ENCODE peak calls at places on chromosomes 16 and 17, in four cellular contexts. One of them, this sample, is unnamed.

GRCh38 chr17:65523853-65524664 is 37.4 kb downstream of the AXIN2 start:
- ATAC-seq in stimulated activated naive CD8-positive, alpha-beta T cell treated with anti-CD3 and anti-CD28 coated beads, Interleukin-15, amount 100 ng/mL, for 72 hours: no peak
- ATAC-seq in activated T-cell treated with anti-CD3 and anti-CD28 coated beads, Interleukin-2, amount 50 U/mL, for 4 hours: no peak
- ATAC-seq in aorta: no peak
- ATAC-seq in this sample: peak; percentile 5

GRCh38 chr16:68363847-68364600 is 53.2 kb downstream of the PRMT7 start:
- ATAC-seq in stimulated activated naive CD8-positive, alpha-beta T cell treated with anti-CD3 and anti-CD28 coated beads, Interleukin-15, amount 100 ng/mL, for 72 hours: no peak
- ATAC-seq in activated T-cell treated with anti-CD3 and anti-CD28 coated beads, Interleukin-2, amount 50 U/mL, for 4 hours: no peak
- ATAC-seq in aorta: no peak
- ATAC-seq in this sample: no peak

GRCh38 chr17:79109584-79109983 is 35.0 kb downstream of the ENGASE start:
- ATAC-seq in stimulated activated naive CD8-positive, alpha-beta T cell treated with anti-CD3 and anti-CD28 coated beads, Interleukin-15, amount 100 ng/mL, for 72 hours: no peak
- ATAC-seq in activated T-cell treated with anti-CD3 and anti-CD28 coated beads, Interleukin-2, amount 50 U/mL, for 4 hours: no peak
- ATAC-seq in aorta: no peak
- ATAC-seq in this sample: no peak

GRCh38 chr16:55437627-55438026 is 41.4 kb upstream of the MMP2 start:
- ATAC-seq in stimulated activated naive CD8-positive, alpha-beta T cell treated with anti-CD3 and anti-CD28 coated beads, Interleukin-15, amount 100 ng/mL, for 72 hours: peak; percentile 73
- ATAC-seq in activated T-cell treated with anti-CD3 and anti-CD28 coated beads, Interleukin-2, amount 50 U/mL, for 4 hours: peak; percentile 10
- ATAC-seq in aorta: peak; percentile 67
- ATAC-seq in this sample: peak; percentile 47

GRCh38 chr17:62901544-62901943 is 64.5 kb upstream of the TANC2 start:
- ATAC-seq in stimulated activated naive CD8-positive, alpha-beta T cell treated with anti-CD3 and anti-CD28 coated beads, Interleukin-15, amount 100 ng/mL, for 72 hours: no peak
- ATAC-seq in activated T-cell treated with anti-CD3 and anti-CD28 coated beads, Interleukin-2, amount 50 U/mL, for 4 hours: no peak
- ATAC-seq in aorta: no peak
- ATAC-seq in this sample: no peak

GRCh38 chr17:79845601-79845949 is 6.3 kb upstream of the CBX4 start:
- ATAC-seq in stimulated activated naive CD8-positive, alpha-beta T cell treated with anti-CD3 and anti-CD28 coated beads, Interleukin-15, amount 100 ng/mL, for 72 hours: no peak
- ATAC-seq in activated T-cell treated with anti-CD3 and anti-CD28 coated beads, Interleukin-2, amount 50 U/mL, for 4 hours: no peak
- ATAC-seq in aorta: no peak
- ATAC-seq in this sample: no peak

GRCh38 chr16:24850289-24850931 is 4.6 kb downstream of the SLC5A11 start:
- ATAC-seq in stimulated activated naive CD8-positive, alpha-beta T cell treated with anti-CD3 and anti-CD28 coated beads, Interleukin-15, amount 100 ng/mL, for 72 hours: peak; percentile 57
- ATAC-seq in activated T-cell treated with anti-CD3 and anti-CD28 coated beads, Interleukin-2, amount 50 U/mL, for 4 hours: peak; percentile 51
- ATAC-seq in aorta: no peak
- ATAC-seq in this sample: peak; percentile 80

GRCh38 chr17:47636273-47637030 is 13.3 kb upstream of the KPNB1 start:
- ATAC-seq in stimulated activated naive CD8-positive, alpha-beta T cell treated with anti-CD3 and anti-CD28 coated beads, Interleukin-15, amount 100 ng/mL, for 72 hours: no peak
- ATAC-seq in activated T-cell treated with anti-CD3 and anti-CD28 coated beads, Interleukin-2, amount 50 U/mL, for 4 hours: no peak
- ATAC-seq in aorta: no peak
- ATAC-seq in this sample: no peak

GRCh38 chr17:2615882-2616281 is 22.4 kb downstream of the PAFAH1B1 start:
- ATAC-seq in stimulated activated naive CD8-positive, alpha-beta T cell treated with anti-CD3 and anti-CD28 coated beads, Interleukin-15, amount 100 ng/mL, for 72 hours: no peak
- ATAC-seq in activated T-cell treated with anti-CD3 and anti-CD28 coated beads, Interleukin-2, amount 50 U/mL, for 4 hours: no peak
- ATAC-seq in aorta: no peak
- ATAC-seq in this sample: no peak

GRCh38 chr16:4911831-4912422 is 25.0 kb downstream of the PPL start:
- ATAC-seq in stimulated activated naive CD8-positive, alpha-beta T cell treated with anti-CD3 and anti-CD28 coated beads, Interleukin-15, amount 100 ng/mL, for 72 hours: no peak
- ATAC-seq in activated T-cell treated with anti-CD3 and anti-CD28 coated beads, Interleukin-2, amount 50 U/mL, for 4 hours: no peak
- ATAC-seq in aorta: no peak
- ATAC-seq in this sample: no peak

GRCh38 chr16:72317378-72317777 is 145.4 kb upstream of the PMFBP1 start:
- ATAC-seq in stimulated activated naive CD8-positive, alpha-beta T cell treated with anti-CD3 and anti-CD28 coated beads, Interleukin-15, amount 100 ng/mL, for 72 hours: no peak
- ATAC-seq in activated T-cell treated with anti-CD3 and anti-CD28 coated beads, Interleukin-2, amount 50 U/mL, for 4 hours: no peak
- ATAC-seq in aorta: no peak
- ATAC-seq in this sample: peak; percentile 43